ENCODE peak calls at places on chromosomes 16 and 17, in five cellular contexts. U, L, O, E and V are unnamed samples.

GRCh38 chr17:79483842-79484241 is 127.0 kb downstream of the RBFOX3 start:
- DNase-seq in U (no peak), E (no peak), O (no peak), L (no peak), V (no peak)

GRCh38 chr17:79420318-79421243 is 190.3 kb downstream of the RBFOX3 start:
- DNase-seq in E (no peak), L (no peak), U (no peak), O (no peak), V (no peak)

GRCh38 chr16:11685844-11686618 is 17.8 kb downstream of the SNN start:
- DNase-seq in E (no peak), U (no peak), L (no peak), O (no peak), V (no peak)

GRCh38 chr16:1290860-1291575 is 18.4 kb upstream of the UBE2I start:
- DNase-seq in L (no peak), E (no peak), O (no peak), U (no peak), V (no peak)

GRCh38 chr17:4678448-4679026 is 25.4 kb downstream of the PELP1 start:
- DNase-seq in E (peak; percentile 95), U (no peak), L (peak; percentile 34), O (no peak), V (no peak)

GRCh38 chr16:67652578-67653130 is 7.4 kb downstream of the ACD start:
- DNase-seq in O (no peak), U (no peak), L (no peak), E (no peak), V (no peak)

GRCh38 chr16:48592839-48593429 is 17.0 kb downstream of the N4BP1 start:
- DNase-seq in L (no peak), O (no peak), E (peak; percentile 51), U (no peak), V (no peak)

GRCh38 chr16:67537270-67537635 is 8.6 kb downstream of the RIPOR1 start:
- DNase-seq in L (no peak), O (peak; percentile 79), U (no peak), E (no peak), V (no peak)

GRCh38 chr17:44778656-44779210 is 19.9 kb downstream of the ADAM11 start:
- DNase-seq in E (no peak), U (no peak), L (no peak), O (no peak), V (no peak)

GRCh38 chr17:34579017-34579946 is at the start of gene TMEM132E:
- DNase-seq in L (no peak), O (peak; percentile 37), E (no peak), U (no peak), V (peak; percentile 56)

GRCh38 chr16:89695086-89695874 is 6.2 kb downstream of the SPATA2L start:
- DNase-seq in L (no peak), U (no peak), O (no peak), E (no peak), V (no peak)

GRCh38 chr16:28181557-28181914 is 30.2 kb downstream of the XPO6 start:
- DNase-seq in U (no peak), O (no peak), L (peak; percentile 93), E (peak; percentile 78), V (no peak)

GRCh38 chr16:26982422-26982821 is 84.3 kb upstream of the C16orf82 start:
- DNase-seq in E (no peak), O (no peak), L (no peak), U (no peak), V (no peak)

GRCh38 chr17:76447931-76448652 is 4.9 kb downstream of the UBE2O start:
- DNase-seq in U (no peak), E (no peak), O (no peak), L (no peak), V (no peak)

GRCh38 chr16:31734265-31734664 is 139.3 kb upstream of the ZNF267 start:
- DNase-seq in L (no peak), O (no peak), U (no peak), E (no peak), V (no peak)

DNA sequence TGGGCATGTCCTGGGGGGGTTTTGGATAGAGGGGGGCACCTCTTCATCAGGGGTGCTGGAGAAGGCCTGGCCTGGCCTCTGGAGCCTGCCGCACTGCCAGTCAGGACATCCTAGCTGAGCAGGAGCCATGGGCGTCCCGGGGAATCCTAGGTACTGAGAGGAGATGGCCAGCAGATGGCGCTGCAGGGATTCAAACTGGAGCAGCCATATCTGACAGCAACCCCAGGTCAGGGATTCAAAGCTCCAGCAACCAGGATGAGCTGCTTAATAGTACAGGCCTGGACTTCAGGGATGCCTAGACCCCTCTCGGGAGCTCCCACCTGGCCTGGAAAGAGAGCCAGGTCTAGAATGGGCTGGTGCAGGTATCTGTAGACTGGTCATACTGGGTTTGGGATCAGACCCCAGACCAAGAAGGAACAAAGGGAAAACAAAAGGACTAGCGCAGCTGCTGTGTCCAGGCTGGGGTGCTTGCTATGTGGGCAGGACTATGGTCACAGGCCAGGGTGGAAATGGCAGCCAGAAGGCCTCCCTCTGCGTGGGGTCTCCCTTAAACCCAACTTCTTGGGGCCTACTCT is 306.9 kb upstream of the RBFOX1 start:
- DNase-seq in O (peak; percentile 58), L (no peak), E (no peak), U (peak; percentile 85), V (peak; percentile 84)
- TF ChIP-seq CTCF in O (peak; percentile 75), L (peak; percentile 25), E (peak; percentile 21), U (peak; percentile 87), V (peak; percentile 81)

DNA sequence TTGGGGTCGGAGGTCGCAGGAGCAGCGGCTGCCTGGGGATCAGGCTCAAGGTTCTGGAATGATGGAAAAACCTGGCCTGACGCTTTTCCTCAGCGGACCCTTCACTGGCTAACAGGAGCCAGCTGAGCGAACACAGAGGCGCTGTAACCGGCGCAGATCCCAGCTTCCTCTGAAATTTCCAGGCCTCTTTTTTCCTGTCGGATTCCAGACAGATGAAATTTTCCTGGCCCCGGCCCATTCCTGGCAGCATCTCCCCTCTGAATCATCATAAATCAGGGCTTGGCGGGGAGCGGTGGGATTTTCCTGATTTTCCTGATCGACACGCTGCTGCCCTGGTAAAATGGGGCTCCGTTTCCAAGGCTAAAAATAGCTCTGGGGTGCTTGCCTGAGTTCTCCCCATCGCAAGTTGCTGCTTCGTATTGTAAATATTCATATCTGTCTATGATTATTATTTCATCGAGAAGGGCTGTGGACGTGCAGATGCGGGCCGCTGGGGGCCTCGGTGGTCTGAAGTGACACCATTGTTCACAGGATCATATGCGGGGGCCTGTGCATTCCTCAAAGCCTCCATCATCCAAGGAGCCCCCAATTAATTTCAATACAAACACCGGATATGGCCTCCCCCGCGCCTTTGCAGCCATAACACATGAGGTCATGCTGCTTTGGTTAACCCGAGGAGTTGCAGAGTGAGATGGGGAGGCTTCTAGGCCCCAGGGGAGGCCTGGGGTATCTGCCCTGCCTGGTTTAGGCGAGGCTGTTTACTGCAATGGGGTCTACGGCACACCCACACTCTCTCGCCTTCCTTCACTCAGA is 45.8 kb upstream of the ETV4 start:
- DNase-seq in O (peak; percentile 86), L (peak; percentile 63), U (no peak), E (peak; percentile 51), V (no peak)
- TF ChIP-seq CTCF in O (no peak), L (no peak), U (no peak), E (peak; percentile 24), V (no peak)

GRCh38 chr17:38676706-38677504 is 2.1 kb upstream of the EPOP start:
- DNase-seq in E (peak; percentile 63), U (peak; percentile 84), L (peak; percentile 59), O (peak; percentile 83), V (peak; percentile 66)
- TF ChIP-seq CTCF in E (peak; percentile 97), U (peak; percentile 88), L (peak; percentile 94), O (peak; percentile 97), V (peak; percentile 85)

GRCh38 chr16:58306327-58306726 is 11.5 kb upstream of the PRSS54 start:
- DNase-seq in U (no peak), L (peak; percentile 29), O (no peak), E (peak; percentile 29), V (no peak)
- TF ChIP-seq CTCF in U (peak; percentile 67), L (peak; percentile 66), O (peak; percentile 53), E (peak; percentile 79), V (peak; percentile 44)